ENCODE peak calls at places on chromosomes 3 and 15, in six cellular contexts. One of them, this sample, is unnamed. For H3K27me3, the result is how much of the 10 kb centered on the place peaks cover.

GRCh38 chr3:195105841-195106417 is 165.0 kb downstream of the XXYLT1 start:
- DNase-seq in neuronal stem cell: no peak
- DNase-seq in mesenchymal stem cell: no peak
- DNase-seq in IMR-90: no peak
- DNase-seq in H1: no peak
- DNase-seq in trophoblast cell: no peak
- DNase-seq in this sample: no peak

GRCh38 chr15:65583701-65584100 is 27.2 kb downstream of the INTS14 start:
- DNase-seq in neuronal stem cell: peak
- DNase-seq in mesenchymal stem cell: peak
- DNase-seq in IMR-90: peak
- DNase-seq in H1: no peak
- DNase-seq in trophoblast cell: no peak
- DNase-seq in this sample: no peak

GRCh38 chr3:170002829-170003228 is 35.0 kb upstream of the GPR160 start:
- DNase-seq in neuronal stem cell: no peak
- DNase-seq in mesenchymal stem cell: no peak
- DNase-seq in IMR-90: no peak
- DNase-seq in H1: no peak
- DNase-seq in trophoblast cell: no peak
- DNase-seq in this sample: no peak

GRCh38 chr3:62149962-62150361 is 223.4 kb downstream of the FEZF2 start:
- DNase-seq in neuronal stem cell: no peak
- DNase-seq in mesenchymal stem cell: peak
- DNase-seq in IMR-90: peak
- DNase-seq in H1: no peak
- DNase-seq in trophoblast cell: peak
- DNase-seq in this sample: no peak

GRCh38 chr3:31434819-31435218 is 97.9 kb upstream of the STT3B start:
- DNase-seq in neuronal stem cell: no peak
- DNase-seq in mesenchymal stem cell: no peak
- DNase-seq in IMR-90: no peak
- DNase-seq in H1: no peak
- DNase-seq in trophoblast cell: no peak
- DNase-seq in this sample: no peak

GRCh38 chr3:67113802-67114407 is 115.8 kb downstream of the KBTBD8 start:
- DNase-seq in neuronal stem cell: peak
- DNase-seq in mesenchymal stem cell: peak
- DNase-seq in IMR-90: peak
- DNase-seq in H1: peak
- DNase-seq in trophoblast cell: peak
- DNase-seq in this sample: peak

GRCh38 chr15:52652984-52653383 is 26.2 kb downstream of the ATOSA start:
- DNase-seq in neuronal stem cell: no peak
- DNase-seq in mesenchymal stem cell: peak
- DNase-seq in IMR-90: peak
- DNase-seq in H1: no peak
- DNase-seq in trophoblast cell: no peak
- DNase-seq in this sample: no peak

GRCh38 chr3:190601597-190601996 is 87.7 kb downstream of the IL1RAP start:
- DNase-seq in neuronal stem cell: no peak
- DNase-seq in mesenchymal stem cell: no peak
- DNase-seq in IMR-90: no peak
- DNase-seq in H1: no peak
- DNase-seq in trophoblast cell: no peak
- DNase-seq in this sample: no peak

GRCh38 chr3:59313365-59313764 is 263.5 kb upstream of the CFAP20DC start:
- DNase-seq in neuronal stem cell: no peak
- DNase-seq in mesenchymal stem cell: peak
- DNase-seq in IMR-90: peak
- DNase-seq in H1: no peak
- DNase-seq in trophoblast cell: no peak
- DNase-seq in this sample: peak

GRCh38 chr3:66392512-66392911 is 108.3 kb downstream of the LRIG1 start:
- DNase-seq in neuronal stem cell: no peak
- DNase-seq in mesenchymal stem cell: no peak
- DNase-seq in IMR-90: no peak
- DNase-seq in H1: no peak
- DNase-seq in trophoblast cell: no peak
- DNase-seq in this sample: no peak

GRCh38 chr3:19425825-19426224 is 277.5 kb downstream of the KCNH8 start:
- DNase-seq in neuronal stem cell: no peak
- DNase-seq in mesenchymal stem cell: no peak
- DNase-seq in IMR-90: no peak
- DNase-seq in H1: no peak
- DNase-seq in trophoblast cell: no peak
- DNase-seq in this sample: no peak

GRCh38 chr3:70308760-70309159 is 3.7 kb downstream of the MDFIC2 start:
- DNase-seq in neuronal stem cell: peak
- DNase-seq in mesenchymal stem cell: no peak
- DNase-seq in IMR-90: peak
- DNase-seq in H1: peak
- DNase-seq in trophoblast cell: no peak
- DNase-seq in this sample: peak

GRCh38 chr3:8368598-8368997 is 133.0 kb upstream of the LMCD1 start:
- DNase-seq in neuronal stem cell: no peak
- DNase-seq in mesenchymal stem cell: no peak
- DNase-seq in IMR-90: no peak
- DNase-seq in H1: no peak
- DNase-seq in trophoblast cell: no peak
- DNase-seq in this sample: no peak

GRCh38 chr3:31288641-31289100 is 244.1 kb upstream of the STT3B start:
- DNase-seq in neuronal stem cell: peak
- DNase-seq in mesenchymal stem cell: peak
- DNase-seq in IMR-90: peak
- DNase-seq in H1: peak
- DNase-seq in trophoblast cell: peak
- DNase-seq in this sample: peak

GRCh38 chr3:32551496-32551895 is 19.2 kb downstream of the DYNC1LI1 start:
- DNase-seq in neuronal stem cell: no peak
- DNase-seq in mesenchymal stem cell: no peak
- DNase-seq in IMR-90: no peak
- DNase-seq in H1: no peak
- DNase-seq in trophoblast cell: no peak
- DNase-seq in this sample: no peak

GRCh38 chr3:152331018-152331541 is 62.4 kb downstream of the MBNL1 start:
- DNase-seq in neuronal stem cell: no peak
- DNase-seq in mesenchymal stem cell: peak
- DNase-seq in IMR-90: peak
- DNase-seq in H1: no peak
- DNase-seq in trophoblast cell: no peak
- DNase-seq in this sample: no peak

GRCh38 chr15:50046159-50046558 is 72.9 kb downstream of the ATP8B4 start:
- DNase-seq in neuronal stem cell: no peak
- DNase-seq in mesenchymal stem cell: no peak
- DNase-seq in IMR-90: no peak
- DNase-seq in H1: no peak
- DNase-seq in trophoblast cell: no peak
- DNase-seq in this sample: no peak

DNA sequence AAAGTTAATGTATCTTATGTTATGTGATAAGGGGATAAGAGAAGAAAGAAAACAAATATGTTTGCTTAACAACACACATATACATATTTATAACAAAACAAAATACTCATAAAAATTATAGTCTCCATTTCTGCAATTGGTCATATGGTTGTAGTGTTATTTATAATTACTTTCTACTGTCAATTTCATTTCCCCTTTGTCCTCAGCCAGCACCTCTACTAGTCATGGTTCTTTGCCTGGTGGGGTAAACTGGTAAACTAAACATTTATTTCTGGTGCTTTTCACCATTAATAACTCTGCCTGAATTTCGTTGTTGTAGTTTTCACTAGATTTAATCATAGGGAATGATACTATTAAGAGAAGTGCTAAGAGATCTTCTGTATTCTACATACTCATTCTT is 88.0 kb upstream of the ALCAM start:
- DNase-seq in neuronal stem cell: no peak
- DNase-seq in mesenchymal stem cell: no peak
- DNase-seq in IMR-90: no peak
- DNase-seq in H1: no peak
- DNase-seq in trophoblast cell: no peak
- DNase-seq in this sample: no peak
- H3K14ac ChIP-seq in neuronal stem cell: no peak
- H3K14ac ChIP-seq in mesenchymal stem cell: no peak
- H3K14ac ChIP-seq in IMR-90: no peak
- H3K14ac ChIP-seq in H1: no peak
- H3K14ac ChIP-seq in trophoblast cell: no peak
- H3K14ac ChIP-seq in this sample: no peak

GRCh38 chr3:123066599-123066895 is 278 bp upstream of the PDIA5 start:
- DNase-seq in neuronal stem cell: no peak
- DNase-seq in mesenchymal stem cell: no peak
- DNase-seq in IMR-90: no peak
- DNase-seq in H1: no peak
- DNase-seq in trophoblast cell: no peak
- DNase-seq in this sample: no peak

GRCh38 chr3:123069021-123069381 is 2.2 kb downstream of the PDIA5 start:
- DNase-seq in neuronal stem cell: no peak
- DNase-seq in mesenchymal stem cell: no peak
- DNase-seq in IMR-90: no peak
- DNase-seq in H1: no peak
- DNase-seq in trophoblast cell: no peak
- DNase-seq in this sample: no peak

GRCh38 chr3:123067689-123068226 is 933 bp downstream of the PDIA5 start:
- DNase-seq in neuronal stem cell: no peak
- DNase-seq in mesenchymal stem cell: no peak
- DNase-seq in IMR-90: no peak
- DNase-seq in H1: no peak
- DNase-seq in trophoblast cell: peak
- DNase-seq in this sample: no peak

GRCh38 chr3:123068227-123069020 is 1.6 kb downstream of the PDIA5 start:
- DNase-seq in neuronal stem cell: no peak
- DNase-seq in mesenchymal stem cell: peak
- DNase-seq in IMR-90: no peak
- DNase-seq in H1: no peak
- DNase-seq in trophoblast cell: no peak
- DNase-seq in this sample: peak

DNA sequence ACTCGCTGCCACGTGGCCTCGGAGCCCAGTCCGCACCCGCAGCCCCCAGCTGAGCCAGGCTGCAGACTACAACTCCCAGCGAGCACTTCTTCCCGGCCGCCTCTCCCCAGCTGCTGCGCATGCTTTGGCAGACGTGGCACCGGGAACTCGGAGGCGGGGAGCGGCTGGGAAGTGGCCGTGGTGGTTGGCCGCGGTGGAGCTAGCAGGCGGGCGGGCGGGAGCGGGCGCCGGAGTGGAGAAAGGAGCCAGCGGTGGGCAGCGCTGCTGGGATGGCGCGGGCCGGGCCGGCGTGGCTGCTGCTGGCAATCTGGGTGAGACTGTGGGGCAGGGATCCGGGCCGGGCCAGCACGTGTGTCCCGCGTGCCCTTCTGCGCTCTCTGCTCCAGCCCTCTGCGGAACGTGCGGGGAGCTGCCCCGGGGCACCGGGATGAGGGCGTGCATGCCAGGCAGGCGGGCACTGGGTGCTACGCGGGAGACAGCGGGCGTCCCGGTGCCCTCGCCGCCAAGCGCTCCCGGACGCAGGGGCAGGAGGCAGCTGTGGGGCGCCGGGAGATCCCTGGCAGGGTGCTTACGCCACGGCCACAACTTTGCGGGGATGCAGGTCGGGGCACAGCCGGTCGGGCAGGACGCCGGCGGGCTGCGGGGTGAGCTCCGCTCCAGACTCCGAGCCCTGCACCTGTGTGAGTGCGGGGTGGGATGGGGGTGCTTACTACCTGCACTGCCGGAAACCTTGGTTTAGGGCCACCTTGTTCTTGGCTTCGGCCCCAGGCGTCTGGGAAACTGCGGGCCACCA is at the start of gene PDIA5:
- DNase-seq in neuronal stem cell: peak
- DNase-seq in mesenchymal stem cell: peak
- DNase-seq in IMR-90: peak
- DNase-seq in H1: peak
- DNase-seq in trophoblast cell: peak
- DNase-seq in this sample: peak
- H2BK5ac ChIP-seq in neuronal stem cell: peak
- H2BK5ac ChIP-seq in mesenchymal stem cell: no peak
- H2BK5ac ChIP-seq in IMR-90: peak
- H2BK5ac ChIP-seq in H1: peak
- H2BK5ac ChIP-seq in trophoblast cell: peak
- H2BK5ac ChIP-seq in this sample: no peak

GRCh38 chr15:60120100-60120499 is 116.0 kb downstream of the FOXB1 start:
- DNase-seq in neuronal stem cell: no peak
- DNase-seq in mesenchymal stem cell: no peak
- DNase-seq in IMR-90: no peak
- DNase-seq in H1: no peak
- DNase-seq in trophoblast cell: no peak
- DNase-seq in this sample: peak
- H3K27me3 ChIP-seq in neuronal stem cell: under half
- H3K27me3 ChIP-seq in mesenchymal stem cell: half or more
- H3K27me3 ChIP-seq in IMR-90: under half
- H3K27me3 ChIP-seq in H1: under half
- H3K27me3 ChIP-seq in trophoblast cell: under half
- H3K27me3 ChIP-seq in this sample: under half

DNA sequence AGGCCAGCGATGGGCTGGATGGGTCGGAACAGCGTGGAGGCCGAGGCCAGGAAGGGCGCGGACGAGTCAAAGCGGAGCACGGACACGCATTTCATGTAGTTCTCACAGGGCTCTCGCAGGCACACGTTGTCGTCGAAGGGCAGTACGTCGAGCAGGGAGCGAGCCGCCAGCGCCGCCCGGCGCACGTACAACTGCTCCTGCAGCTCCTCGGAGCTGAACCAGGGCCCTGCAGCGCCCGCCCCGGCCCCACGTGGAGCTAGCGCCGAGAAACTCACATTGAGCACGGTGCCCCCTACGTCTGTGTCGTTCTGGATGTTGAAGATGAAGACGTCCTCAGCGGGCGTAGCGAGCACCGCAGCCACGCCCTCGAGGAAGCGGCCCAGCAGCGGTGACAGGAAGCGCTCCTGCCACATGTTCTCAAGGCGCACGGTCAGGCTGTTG is 5.8 kb downstream of the CELSR3 start:
- DNase-seq in neuronal stem cell: no peak
- DNase-seq in mesenchymal stem cell: no peak
- DNase-seq in IMR-90: no peak
- DNase-seq in H1: no peak
- DNase-seq in trophoblast cell: no peak
- DNase-seq in this sample: peak
- H3K14ac ChIP-seq in neuronal stem cell: peak
- H3K14ac ChIP-seq in mesenchymal stem cell: no peak
- H3K14ac ChIP-seq in IMR-90: no peak
- H3K14ac ChIP-seq in H1: no peak
- H3K14ac ChIP-seq in trophoblast cell: peak
- H3K14ac ChIP-seq in this sample: no peak

This sample was measured in H9.